ENCODE peak calls at places on chromosomes 2 and 18, in six cellular contexts. U is GM12865; B is CD4-positive, alpha-beta T cell; C is ELR; T is Kasumi-1; X is GM18507. I is an unnamed sample.

GRCh38 chr18:2854871-2855270 is 8.1 kb downstream of the EMILIN2 start:
- DNase-seq in U (no peak), X (no peak), C (no peak), T (no peak), B (no peak), I (no peak)

GRCh38 chr2:58133395-58133794 is 86.8 kb downstream of the VRK2 start:
- DNase-seq in C (peak; percentile 44), X (no peak), B (no peak), T (no peak), U (no peak), I (no peak)

GRCh38 chr2:168005586-168005985 is 241.8 kb downstream of the STK39 start:
- DNase-seq in X (no peak), C (no peak), U (no peak), B (no peak), T (no peak), I (no peak)

GRCh38 chr2:236855866-236856855 is 229.5 kb upstream of the COPS8 start:
- DNase-seq in B (no peak), C (no peak), T (no peak), U (no peak), X (no peak), I (no peak)

GRCh38 chr2:207143474-207144190 is 22.1 kb downstream of the KLF7 start:
- DNase-seq in U (peak; percentile 59), T (peak; percentile 25), X (no peak), C (no peak), B (peak; percentile 35), I (no peak)

GRCh38 chr2:18976112-18976961 is 382.1 kb downstream of the OSR1 start:
- DNase-seq in B (no peak), X (no peak), T (no peak), U (peak; percentile 57), C (peak; percentile 88), I (peak; percentile 82)

GRCh38 chr18:22765889-22766288 is 167.2 kb upstream of the RBBP8 start:
- DNase-seq in U (no peak), B (no peak), X (no peak), C (no peak), T (no peak), I (no peak)

GRCh38 chr2:75466708-75467311 is 93.9 kb downstream of the EVA1A start:
- DNase-seq in U (peak; percentile 48), T (no peak), X (no peak), C (peak; percentile 64), B (no peak), I (peak; percentile 56)

GRCh38 chr2:111910609-111911277 is 12.3 kb downstream of the MERTK start:
- DNase-seq in B (no peak), U (no peak), X (no peak), C (no peak), T (no peak), I (no peak)

GRCh38 chr2:237271698-237272097 is 142.3 kb downstream of the COL6A3 start:
- DNase-seq in B (no peak), U (no peak), X (no peak), T (no peak), C (no peak), I (no peak)

GRCh38 chr2:64812298-64812697 is 158.6 kb upstream of the SERTAD2 start:
- DNase-seq in U (no peak), C (no peak), X (no peak), B (no peak), T (peak; percentile 50), I (no peak)

GRCh38 chr2:792687-793086 is 115.5 kb upstream of the TMEM18 start:
- DNase-seq in U (no peak), C (no peak), X (no peak), T (no peak), B (no peak), I (no peak)

GRCh38 chr2:31401580-31401979 is 13.0 kb downstream of the XDH start:
- DNase-seq in T (no peak), U (no peak), B (no peak), C (peak; percentile 98), X (no peak), I (peak; percentile 100)

GRCh38 chr2:183070942-183071844 is 7.4 kb upstream of the DUSP19 start:
- DNase-seq in U (peak; percentile 35), X (no peak), B (no peak), T (no peak), C (peak; percentile 55), I (peak; percentile 27)

GRCh38 chr2:45826889-45827635 is 175.6 kb downstream of the PRKCE start:
- DNase-seq in U (no peak), X (no peak), T (no peak), B (no peak), C (peak; percentile 72), I (peak; percentile 93)

GRCh38 chr2:174444761-174445160 is 42.1 kb downstream of the GPR155 start:
- DNase-seq in T (no peak), C (no peak), B (no peak), X (no peak), U (no peak), I (no peak)

GRCh38 chr18:3839481-3840075 is 389.6 kb downstream of the TGIF1 start:
- DNase-seq in C (no peak), B (no peak), T (no peak), U (no peak), X (no peak), I (no peak)

GRCh38 chr2:20604401-20604911 is 46.4 kb downstream of the HS1BP3 start:
- DNase-seq in U (no peak), T (no peak), C (no peak), X (no peak), B (no peak), I (no peak)

GRCh38 chr18:55779711-55780590 is 192.0 kb upstream of the TCF4 start:
- DNase-seq in U (peak; percentile 30), C (peak; percentile 63), T (no peak), B (no peak), X (no peak), I (no peak)

GRCh38 chr2:161965994-161966393 is 108.0 kb downstream of the DPP4 start:
- DNase-seq in X (no peak), U (no peak), C (peak; percentile 80), T (no peak), B (no peak), I (peak; percentile 44)

GRCh38 chr18:77099501-77100370 is 32.8 kb downstream of the MBP start:
- DNase-seq in C (no peak), T (no peak), U (peak; percentile 57), B (no peak), X (no peak), I (no peak)

GRCh38 chr2:161625314-161625919 is 1.2 kb downstream of the SLC4A10 start:
- DNase-seq in U (no peak), C (peak; percentile 21), T (no peak), B (no peak), X (no peak), I (no peak)

GRCh38 chr18:28820353-28820752 is 643.4 kb upstream of the CDH2 start:
- DNase-seq in T (peak; percentile 33), X (no peak), U (no peak), C (no peak), B (no peak), I (no peak)

GRCh38 chr2:98191880-98192279 is 104.9 kb downstream of the VWA3B start:
- DNase-seq in X (no peak), U (no peak), B (no peak), C (no peak), T (no peak), I (no peak)

GRCh38 chr2:239858179-239858578 is 167.0 kb downstream of the NDUFA10 start:
- DNase-seq in B (no peak), X (no peak), T (no peak), U (no peak), C (no peak), I (no peak)

GRCh38 chr18:28541276-28541930 is 364.5 kb upstream of the CDH2 start:
- DNase-seq in C (no peak), B (no peak), X (no peak), U (no peak), T (no peak), I (no peak)

GRCh38 chr18:63299837-63300787 is 19.5 kb downstream of the BCL2 start:
- DNase-seq in C (no peak), U (peak; percentile 77), B (no peak), T (no peak), X (no peak), I (no peak)

GRCh38 chr2:31137211-31138036 is 816 bp downstream of the GALNT14 start:
- DNase-seq in B (no peak), C (no peak), T (no peak), U (no peak), X (no peak), I (peak; percentile 51)

GRCh38 chr2:165601866-165602636 is 132.6 kb downstream of the CSRNP3 start:
- DNase-seq in B (no peak), T (no peak), X (no peak), C (peak; percentile 44), U (no peak), I (peak; percentile 34)

GRCh38 chr2:126696644-126697520 is 40.9 kb downstream of the GYPC start:
- DNase-seq in U (no peak), X (no peak), B (no peak), T (no peak), C (no peak), I (no peak)

GRCh38 chr18:24248359-24248758 is 109.5 kb downstream of the CABYR start:
- DNase-seq in B (no peak), C (no peak), X (no peak), T (no peak), U (no peak), I (no peak)

GRCh38 chr2:108810993-108811957 is 24.7 kb downstream of the CCDC138 start:
- DNase-seq in U (no peak), X (no peak), B (no peak), C (no peak), T (no peak), I (no peak)

GRCh38 chr2:241665731-241666440 is 20.7 kb downstream of the DTYMK start:
- DNase-seq in T (no peak), U (no peak), C (no peak), X (no peak), B (no peak), I (no peak)

GRCh38 chr2:100818606-100819364 is 1.2 kb upstream of the NPAS2 start:
- DNase-seq in X (no peak), T (no peak), B (no peak), U (no peak), C (peak; percentile 80), I (peak; percentile 56)

GRCh38 chr2:223056656-223057418 is 4.8 kb downstream of the KCNE4 start:
- DNase-seq in X (no peak), T (no peak), U (no peak), B (no peak), C (no peak), I (no peak)

GRCh38 chr2:20491739-20492531 is 45.1 kb downstream of the RHOB start:
- DNase-seq in B (no peak), X (no peak), U (no peak), T (no peak), C (no peak), I (no peak)

I was measured in HT1080.